ENCODE peak calls at places on chromosomes 11 and 22, in four cellular contexts. Z, K, N and S are unnamed samples.

GRCh38 chr11:118790357-118791014 is 478 bp downstream of the DDX6 start:
- DNase-seq in Z (peak; percentile 81), K (peak; percentile 80), N (peak; percentile 64), S (peak; percentile 55)

GRCh38 chr11:68962527-68963250 is 18.1 kb downstream of the MRGPRD start:
- DNase-seq in N (no peak), Z (no peak), K (peak; percentile 38), S (peak; percentile 19)

GRCh38 chr11:129346916-129347315 is 28.7 kb upstream of the BARX2 start:
- DNase-seq in Z (no peak), K (no peak), N (no peak), S (no peak)

GRCh38 chr11:67418476-67419281 is 3.2 kb downstream of the CARNS1 start:
- DNase-seq in K (no peak), Z (no peak), N (no peak), S (no peak)

GRCh38 chr11:62791501-62792192 is at the start of gene TMEM223:
- DNase-seq in K (peak; percentile 88), N (peak; percentile 87), Z (peak; percentile 90), S (peak; percentile 93)

GRCh38 chr22:49934144-49934890 is 15.9 kb downstream of the CRELD2 start:
- DNase-seq in N (peak; percentile 53), Z (no peak), K (no peak), S (no peak)

GRCh38 chr22:50498322-50498861 is 9.1 kb downstream of the LMF2 start:
- DNase-seq in Z (peak; percentile 86), N (no peak), K (peak; percentile 74), S (peak; percentile 72)

GRCh38 chr22:31607696-31608095 is 54.3 kb downstream of the PISD start:
- DNase-seq in K (no peak), Z (no peak), N (no peak), S (no peak)

GRCh38 chr11:117550466-117550865 is 222.8 kb downstream of the CEP164 start:
- DNase-seq in K (no peak), N (no peak), Z (no peak), S (no peak)

GRCh38 chr22:46754110-46754799 is 8.2 kb upstream of the TBC1D22A start:
- DNase-seq in N (peak; percentile 82), Z (no peak), K (peak; percentile 77), S (peak; percentile 61)

GRCh38 chr11:15197696-15198095 is 83.0 kb downstream of the INSC start:
- DNase-seq in Z (no peak), K (no peak), N (no peak), S (no peak)

GRCh38 chr11:20671856-20672546 is 2.6 kb downstream of the NELL1 start:
- DNase-seq in Z (peak; percentile 47), N (no peak), K (no peak), S (no peak)

GRCh38 chr22:31286360-31287255 is 5.7 kb downstream of the PIK3IP1 start:
- DNase-seq in Z (no peak), N (no peak), K (peak; percentile 44), S (no peak)

GRCh38 chr11:81725691-81726090 is 1008.0 kb downstream of the FAM181B start:
- DNase-seq in Z (no peak), N (no peak), K (no peak), S (no peak)

GRCh38 chr11:2435288-2436012 is 8.9 kb downstream of the TRPM5 start:
- DNase-seq in K (no peak), N (no peak), Z (no peak), S (no peak)

GRCh38 chr11:69966910-69967309 is 111.2 kb upstream of the ANO1 start:
- DNase-seq in K (no peak), N (no peak), Z (no peak), S (no peak)

GRCh38 chr11:61975638-61976419 is 8.4 kb upstream of the FTH1 start:
- DNase-seq in N (no peak), Z (no peak), K (no peak), S (no peak)

GRCh38 chr11:128334311-128335044 is 252.9 kb downstream of the ETS1 start:
- DNase-seq in N (no peak), K (no peak), Z (no peak), S (no peak)

GRCh38 chr22:38312261-38312800 is 4.9 kb downstream of the CSNK1E start:
- DNase-seq in K (no peak), Z (no peak), N (no peak), S (no peak)

GRCh38 chr11:34331736-34332135 is 26.1 kb downstream of the ABTB2 start:
- DNase-seq in N (no peak), Z (no peak), K (no peak), S (no peak)

GRCh38 chr11:45048870-45049825 is 97.3 kb upstream of the PRDM11 start:
- DNase-seq in Z (no peak), N (peak; percentile 37), K (no peak), S (no peak)

GRCh38 chr11:45043755-45044475 is 93.2 kb upstream of the TP53I11 start:
- DNase-seq in N (no peak), Z (no peak), K (no peak), S (no peak)

GRCh38 chr11:45042560-45042959 is 91.9 kb upstream of the TP53I11 start:
- DNase-seq in N (no peak), K (no peak), Z (no peak), S (no peak)

GRCh38 chr11:45048313-45048841 is 97.7 kb upstream of the TP53I11 start:
- DNase-seq in N (no peak), K (no peak), Z (no peak), S (no peak)

DNA sequence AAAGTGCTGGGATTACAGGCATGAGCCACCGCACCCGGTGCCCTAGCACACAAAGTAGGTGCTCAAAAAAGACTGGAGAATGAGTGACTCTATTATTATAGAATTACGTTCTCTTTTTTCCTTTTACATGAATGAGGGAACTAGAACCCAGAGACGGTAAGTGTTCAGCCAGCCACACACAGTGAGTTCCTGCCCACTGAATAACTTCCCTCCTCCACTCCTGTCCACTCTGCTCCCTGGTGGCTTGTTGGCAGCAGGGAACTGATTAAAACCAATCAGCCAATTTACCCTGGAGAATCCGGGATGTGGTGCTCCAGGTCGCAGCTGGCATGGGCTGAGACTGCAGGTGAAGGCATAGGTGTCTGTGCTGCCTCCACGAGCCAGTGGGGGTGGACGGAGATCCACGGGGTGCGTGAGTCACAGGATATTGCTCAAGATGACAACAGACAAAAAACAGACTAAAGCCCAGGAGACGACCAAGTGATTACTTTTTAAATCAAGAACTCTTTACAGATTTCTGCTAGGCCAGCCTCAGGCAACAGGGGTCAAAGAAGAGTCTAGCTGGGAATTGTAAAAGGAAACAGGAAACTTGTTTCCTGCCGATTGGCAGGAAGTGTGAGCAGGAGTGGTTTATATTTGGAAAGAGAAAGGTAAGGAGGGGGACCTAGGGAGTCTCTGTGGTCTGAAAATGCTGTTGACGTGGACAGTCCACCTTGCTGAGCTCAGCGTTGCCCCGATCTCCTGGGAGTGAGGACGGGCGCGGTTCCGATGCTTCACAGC is 95.2 kb upstream of the TP53I11 start:
- DNase-seq in N (peak; percentile 35), Z (no peak), K (no peak), S (no peak)
- TF ChIP-seq CTCF in N (no peak), Z (no peak), K (no peak), S (no peak)

DNA sequence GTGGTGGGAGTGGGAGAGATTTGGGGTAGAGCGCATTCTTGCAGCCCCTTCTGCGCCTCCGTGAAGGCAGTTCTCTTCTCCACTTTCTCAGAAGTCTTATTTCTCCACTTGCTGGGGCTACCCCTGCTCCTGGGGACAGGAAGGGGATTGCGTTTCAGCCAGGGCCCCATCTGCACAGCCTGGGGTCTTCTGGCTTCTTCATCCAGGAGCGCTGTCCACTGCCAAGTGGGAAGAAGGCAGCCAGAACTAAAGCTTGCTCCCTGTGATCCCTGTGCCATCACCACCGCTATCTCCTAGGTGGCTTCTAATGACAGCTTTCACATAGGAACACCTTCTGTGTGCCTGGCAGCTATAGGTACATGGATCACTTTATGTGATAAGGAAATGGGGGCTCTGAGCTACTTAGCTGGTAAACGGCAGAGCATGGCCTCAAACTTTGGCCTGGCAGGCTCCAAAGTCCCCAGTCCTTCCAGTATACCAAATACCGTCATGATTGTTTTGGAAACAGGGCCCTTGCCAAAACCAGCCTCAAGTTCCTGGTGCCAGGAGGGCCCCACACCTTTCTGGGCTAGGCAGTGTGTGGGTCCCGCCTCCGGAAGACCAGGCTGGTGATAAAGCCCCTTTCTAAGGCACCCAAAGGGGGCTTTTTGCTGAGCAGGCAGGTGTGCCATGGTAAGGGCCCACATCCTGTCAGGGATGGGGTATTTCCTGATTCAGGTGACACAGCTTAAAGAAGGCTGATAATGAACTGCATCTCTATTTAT is 60.4 kb upstream of the PAX6 start:
- DNase-seq in N (no peak), K (peak; percentile 7), Z (no peak), S (no peak)
- TF ChIP-seq CTCF in N (no peak), K (no peak), Z (no peak), S (no peak)

DNA sequence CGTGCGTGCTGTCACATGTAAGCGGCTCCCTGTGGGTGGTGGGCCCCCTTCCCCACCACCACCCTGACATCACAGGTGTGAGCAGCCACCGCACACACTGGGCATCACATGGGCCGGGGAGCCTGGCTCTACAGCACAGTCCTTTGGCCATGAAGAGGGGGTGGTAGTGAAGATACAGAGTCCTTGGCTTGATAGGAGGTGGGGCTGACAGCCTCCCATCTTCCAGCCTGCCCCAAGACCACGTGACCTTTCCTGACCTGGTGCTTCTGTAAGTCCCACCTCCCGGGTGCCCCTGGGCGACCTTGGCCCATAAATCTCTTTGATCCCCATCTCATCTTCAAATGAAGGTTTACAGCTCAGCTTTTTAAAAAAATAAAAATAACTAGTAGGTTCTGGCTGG is 21.2 kb upstream of the MGAT3 start:
- DNase-seq in N (no peak), Z (no peak), K (no peak), S (no peak)
- TF ChIP-seq CTCF in N (no peak), Z (no peak), K (no peak), S (no peak)

GRCh38 chr22:27572267-27572666 is 229.3 kb downstream of the MN1 start:
- DNase-seq in K (no peak), Z (no peak), N (no peak), S (no peak)
- TF ChIP-seq CTCF in K (no peak), Z (no peak), N (no peak), S (no peak)

DNA sequence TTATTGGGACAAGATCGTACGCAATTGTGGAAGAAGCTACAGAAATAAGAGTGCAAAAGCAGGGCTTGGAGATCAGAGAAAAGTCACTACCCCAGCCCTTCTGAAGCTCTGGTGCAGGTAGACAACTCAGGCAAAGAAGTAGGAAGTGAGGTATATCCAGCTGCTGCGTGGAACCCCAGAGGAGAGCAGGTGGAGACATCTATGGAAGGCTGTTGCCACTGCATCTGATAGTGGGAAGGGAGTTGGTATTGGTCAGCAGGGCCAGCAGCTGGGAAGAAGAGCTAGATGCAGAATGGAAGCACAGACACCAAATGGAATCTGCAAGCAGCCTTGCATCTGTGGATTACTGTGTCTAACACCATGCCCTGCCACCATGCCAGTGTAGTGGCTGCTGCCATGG is 165.1 kb downstream of the WNT11 start:
- DNase-seq in N (no peak), Z (no peak), K (no peak), S (no peak)
- TF ChIP-seq CTCF in N (no peak), Z (no peak), K (no peak), S (no peak)

DNA sequence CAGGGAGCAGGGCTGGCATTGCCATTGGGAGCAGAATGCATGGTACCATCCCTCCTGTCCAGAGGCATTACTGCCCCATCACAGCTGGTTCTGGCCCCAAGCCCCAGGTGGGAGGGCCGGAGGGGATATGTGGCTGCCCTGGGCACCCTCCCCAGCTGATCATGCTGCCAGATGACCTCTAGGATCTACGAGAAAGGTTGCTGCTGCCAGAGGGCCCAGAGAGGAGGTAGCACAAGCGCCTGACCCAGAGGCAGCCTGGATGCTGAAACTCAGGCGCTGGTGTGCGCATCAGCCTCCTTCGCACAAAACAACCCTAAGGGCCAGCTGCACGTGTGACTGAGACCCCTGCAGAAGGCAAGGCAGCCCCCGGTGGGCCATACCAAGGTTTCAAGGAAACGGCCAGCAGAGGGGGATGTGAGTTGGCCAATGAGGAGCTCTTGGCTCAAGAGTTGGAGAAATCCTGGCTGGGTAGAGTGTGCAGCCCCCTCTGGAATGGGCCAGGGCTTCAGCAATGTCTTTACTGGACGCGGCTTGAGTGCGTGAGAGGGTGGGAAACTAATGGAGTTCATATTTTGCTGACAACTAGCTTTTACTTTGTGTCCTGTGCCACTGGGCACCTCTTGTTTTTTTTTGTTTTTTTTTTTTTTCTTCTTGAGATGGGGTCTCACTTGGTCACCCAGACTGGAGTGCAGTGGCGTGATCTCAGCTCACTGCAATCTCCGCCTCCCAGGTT is 88.3 kb upstream of the PARVA start:
- DNase-seq in N (no peak), K (no peak), Z (no peak), S (peak; percentile 2)
- TF ChIP-seq CTCF in N (no peak), K (no peak), Z (no peak), S (peak; percentile 13)